ENCODE peak calls at places on chromosomes 11 and 22, in seven cellular contexts. Y is RWPE1; U is neural crest cell; G is CD4-positive, alpha-beta T cell; B is cardiac fibroblast; Z is right atrium auricular region; E is neural progenitor cell. F is an unnamed sample.

GRCh38 chr22:49600891-49601431 is 226.7 kb downstream of the BRD1 start:
- DNase-seq in Z (no peak), E (no peak), Y (no peak), G (no peak), B (no peak), U (no peak), F (no peak)

GRCh38 chr11:6022954-6023353 is 7.6 kb downstream of the OR56A1 start:
- DNase-seq in G (no peak), B (peak; percentile 73), U (no peak), Y (peak; percentile 25), E (peak; percentile 76), Z (no peak), F (peak; percentile 19)

GRCh38 chr11:61885166-61885778 is 6.1 kb downstream of the FADS3 start:
- DNase-seq in Y (no peak), Z (no peak), U (no peak), G (no peak), B (no peak), E (peak; percentile 23), F (no peak)

GRCh38 chr22:28795071-28795693 is 5.2 kb downstream of the XBP1 start:
- DNase-seq in Y (no peak), E (no peak), U (no peak), B (no peak), Z (no peak), G (no peak), F (no peak)

GRCh38 chr11:132681971-132682370 is 850.3 kb downstream of the OPCML start:
- DNase-seq in Y (no peak), U (no peak), Z (no peak), B (no peak), G (no peak), E (no peak), F (no peak)

GRCh38 chr22:17486313-17486712 is 77.0 kb upstream of the SLC25A18 start:
- DNase-seq in U (no peak), Z (no peak), B (no peak), E (no peak), G (no peak), Y (no peak), F (no peak)

GRCh38 chr11:73312806-73313403 is 4.8 kb downstream of the ARHGEF17 start:
- DNase-seq in Z (no peak), Y (no peak), B (no peak), E (no peak), G (no peak), U (no peak), F (peak; percentile 72)

GRCh38 chr22:49081926-49082325 is 745.7 kb downstream of the BRD1 start:
- DNase-seq in G (no peak), U (no peak), B (no peak), Z (no peak), Y (no peak), E (no peak), F (no peak)

GRCh38 chr11:34302046-34302921 is 55.5 kb downstream of the ABTB2 start:
- DNase-seq in Z (no peak), U (no peak), Y (no peak), B (peak; percentile 82), G (no peak), E (no peak), F (peak; percentile 98)

GRCh38 chr22:21714059-21714770 is 21.4 kb downstream of the YPEL1 start:
- DNase-seq in U (no peak), E (no peak), Y (no peak), B (no peak), Z (no peak), G (no peak), F (no peak)

GRCh38 chr11:115886111-115886733 is 382.0 kb upstream of the CADM1 start:
- DNase-seq in G (no peak), B (no peak), E (no peak), Y (no peak), Z (no peak), U (no peak), F (no peak)

GRCh38 chr11:65559951-65560537 is 1.9 kb upstream of the LTBP3 start:
- DNase-seq in Z (no peak), B (peak; percentile 67), Y (peak; percentile 85), E (no peak), U (no peak), G (no peak), F (peak; percentile 69)

GRCh38 chr11:73154178-73154577 is 12.1 kb upstream of the FCHSD2 start:
- DNase-seq in B (no peak), Z (no peak), G (peak; percentile 11), Y (no peak), U (no peak), E (no peak), F (no peak)

GRCh38 chr11:124605719-124606118 is 5.5 kb upstream of the PANX3 start:
- DNase-seq in G (no peak), Y (no peak), B (no peak), E (no peak), U (no peak), Z (no peak), F (no peak)

GRCh38 chr11:118531597-118532084 is 649 bp downstream of the TMEM25 start:
- DNase-seq in U (no peak), B (no peak), Z (no peak), Y (peak; percentile 22), E (no peak), G (no peak), F (no peak)

DNA sequence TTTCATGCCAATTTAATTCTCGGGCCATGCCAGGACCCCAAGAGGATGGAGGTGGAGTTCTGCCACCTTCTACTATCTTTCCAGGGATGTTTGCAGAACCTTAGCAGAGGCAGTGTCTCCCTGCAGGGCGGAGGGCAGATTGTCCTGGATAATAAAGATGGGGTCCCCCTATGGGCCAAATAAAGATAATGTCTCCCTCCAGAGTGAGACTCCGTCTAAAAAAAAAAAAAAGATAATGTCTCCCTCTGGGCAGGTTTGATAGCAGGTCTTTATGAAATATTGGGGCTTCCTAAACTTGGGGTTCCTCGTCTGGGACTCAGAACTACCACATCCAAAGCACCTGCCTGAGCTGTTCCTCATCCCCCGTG is 27.2 kb upstream of the SYT8 start:
- DNase-seq in Y (no peak), Z (no peak), G (no peak), U (no peak), B (no peak), E (no peak), F (no peak)
- TF ChIP-seq CTCF in Y (no peak), Z (no peak), G (no peak), U (peak; percentile 25), B (no peak), E (peak; percentile 27), F (no peak)

DNA sequence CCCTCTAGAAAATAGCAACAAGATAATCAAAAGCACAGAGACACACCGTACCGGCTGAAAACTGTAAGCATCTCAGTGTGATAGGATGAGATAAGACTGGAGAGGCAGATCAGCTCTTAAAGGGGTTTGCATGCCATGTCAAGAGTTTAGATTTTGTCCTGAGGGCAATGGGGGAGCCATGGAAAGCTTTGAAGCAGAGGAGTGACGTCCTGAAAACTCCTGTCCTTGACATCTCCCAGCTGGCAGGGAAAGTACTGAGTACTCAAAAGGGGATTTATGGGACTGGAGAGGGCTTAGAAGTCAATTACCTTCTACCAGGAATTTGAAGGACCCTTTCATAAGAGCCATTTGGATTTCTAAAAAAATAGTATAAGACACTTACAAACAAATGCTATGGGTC is 420.5 kb upstream of the NARS2 start:
- DNase-seq in U (no peak), E (no peak), Z (no peak), Y (no peak), G (no peak), B (no peak), F (no peak)
- TF ChIP-seq CTCF in U (no peak), E (no peak), Z (no peak), Y (no peak), G (no peak), B (no peak), F (no peak)

DNA sequence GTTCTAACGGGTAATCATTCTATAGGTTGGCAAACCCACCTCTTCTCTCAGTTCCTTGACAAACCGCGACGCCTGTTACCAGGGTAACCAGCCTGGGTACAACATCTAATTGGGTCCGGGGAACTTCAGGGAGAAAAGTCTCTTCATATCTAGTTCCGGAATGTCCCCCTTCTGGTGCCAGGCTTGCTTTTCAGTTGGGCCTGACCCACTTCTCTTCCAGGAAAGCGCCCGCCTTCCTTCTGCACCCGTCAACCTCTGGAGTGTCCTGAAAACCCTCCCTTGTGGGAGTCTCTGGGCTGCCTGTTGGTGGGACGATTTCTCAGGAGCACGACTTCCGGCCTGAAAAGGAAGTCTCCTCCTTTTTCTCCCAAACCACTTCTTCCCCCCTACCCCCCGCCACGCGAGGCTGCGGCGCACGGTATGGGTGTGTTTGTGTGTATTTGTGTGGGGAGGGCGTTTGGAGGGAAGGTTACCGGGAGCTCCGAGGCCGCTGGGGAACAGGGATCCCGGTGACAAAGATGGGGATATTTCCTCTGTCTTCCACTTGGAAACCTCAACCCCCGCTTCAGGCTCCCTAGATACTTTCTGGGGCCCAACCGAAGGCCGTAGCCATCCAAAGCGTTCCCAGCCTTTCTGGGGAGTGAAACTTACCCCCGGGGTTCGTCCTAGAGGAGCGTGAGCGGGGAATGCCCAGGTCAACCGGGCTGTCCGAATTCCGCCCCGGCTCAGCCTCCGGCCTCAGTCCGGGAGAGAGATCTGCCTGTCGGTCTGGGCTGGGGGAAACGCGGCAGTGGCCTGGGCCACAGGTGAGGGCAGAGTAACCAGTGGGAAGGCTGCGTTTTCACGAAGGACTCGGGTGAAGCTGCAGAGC is at the start of the genes NKAPD1 and PIH1D2:
- DNase-seq in Y (peak; percentile 89), G (peak; percentile 73), B (peak; percentile 96), Z (peak; percentile 83), U (peak; percentile 70), E (peak; percentile 89), F (peak; percentile 92)
- TF ChIP-seq CTCF in Y (no peak), G (no peak), B (peak; percentile 13), Z (no peak), U (peak; percentile 13), E (no peak), F (no peak)

GRCh38 chr11:120563698-120564572 is 52.4 kb downstream of the GRIK4 start:
- DNase-seq in G (no peak), Y (no peak), E (peak; percentile 88), Z (no peak), B (peak; percentile 15), U (peak; percentile 63), F (peak; percentile 15)

GRCh38 chr11:120562806-120563425 is 51.4 kb downstream of the GRIK4 start:
- DNase-seq in B (peak; percentile 25), Z (no peak), E (no peak), Y (no peak), G (no peak), U (no peak), F (no peak)

GRCh38 chr11:120566176-120566575 is 54.6 kb downstream of the GRIK4 start:
- DNase-seq in B (peak; percentile 17), Z (no peak), Y (peak; percentile 74), U (no peak), G (no peak), E (no peak), F (peak; percentile 19)

GRCh38 chr11:120564573-120565301 is 53.2 kb downstream of the GRIK4 start:
- DNase-seq in Z (peak; percentile 76), B (peak; percentile 52), Y (no peak), G (no peak), U (peak; percentile 48), E (peak; percentile 74), F (peak; percentile 25)

DNA sequence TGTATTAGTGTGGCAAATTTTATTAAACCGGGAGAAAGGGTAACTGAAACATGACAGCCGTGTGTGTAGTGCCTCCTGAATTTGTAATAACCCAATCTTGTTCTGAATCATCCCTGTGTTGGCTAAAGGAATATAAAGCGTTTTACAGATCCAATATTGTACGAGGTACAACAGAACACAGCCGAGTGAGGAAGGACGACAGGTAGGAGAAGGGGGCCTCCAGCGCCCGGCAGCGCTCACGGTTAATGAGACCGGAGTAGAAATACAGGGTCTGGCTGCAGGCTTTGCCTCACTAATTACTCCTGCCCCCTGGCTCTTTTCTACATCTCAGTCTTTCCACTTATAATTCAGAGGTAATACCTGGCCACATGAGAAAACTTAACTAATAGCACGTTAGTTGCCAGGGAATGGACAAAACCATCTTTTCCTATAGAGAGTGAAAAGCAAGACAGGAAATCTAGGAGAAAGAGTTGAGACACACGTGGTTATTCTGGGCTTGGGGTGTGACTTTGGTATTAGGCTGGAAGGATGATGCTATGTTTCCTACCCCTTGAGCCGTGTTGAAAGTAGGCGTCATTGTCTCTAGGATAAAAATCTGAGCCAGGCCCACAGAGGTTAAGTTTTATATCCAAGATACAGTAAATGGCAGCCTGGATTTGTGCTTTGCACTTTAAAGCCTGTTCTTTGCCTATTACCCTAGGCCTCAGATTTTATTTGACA is 54.0 kb downstream of the GRIK4 start:
- DNase-seq in G (no peak), E (no peak), B (no peak), Y (peak; percentile 13), U (no peak), Z (no peak), F (no peak)
- TF ChIP-seq CTCF in G (no peak), E (no peak), B (no peak), Y (no peak), U (no peak), Z (no peak), F (no peak)

F was measured in astrocyte of the spinal cord.